ENCODE peak calls at places on chromosomes 16 and 17, in four cellular contexts. U is lung, T is neural progenitor cell, Z is endodermal cell. B is an unnamed sample.

GRCh38 chr17:80605326-80606066 is 60.9 kb downstream of the RPTOR start:
- DNase-seq in T (no peak), U (no peak), Z (no peak), B (no peak)

GRCh38 chr17:49038544-49038943 is 41.4 kb downstream of the IGF2BP1 start:
- DNase-seq in Z (no peak), T (no peak), U (no peak), B (no peak)

GRCh38 chr17:80872999-80873951 is 118.4 kb upstream of the CHMP6 start:
- DNase-seq in T (peak; percentile 93), U (no peak), Z (peak; percentile 90), B (peak; percentile 42)

GRCh38 chr17:48100591-48101011 is 677 bp downstream of the CBX1 start:
- DNase-seq in Z (peak; percentile 94), U (peak; percentile 59), T (peak; percentile 81), B (peak; percentile 58)

GRCh38 chr16:86403541-86404163 is 106.7 kb upstream of the FOXF1 start:
- DNase-seq in Z (no peak), T (no peak), U (no peak), B (no peak)

GRCh38 chr17:81456798-81457197 is 55.8 kb downstream of the ACTG1 start:
- DNase-seq in Z (no peak), T (no peak), U (no peak), B (no peak)

GRCh38 chr17:49850772-49851386 is 3.0 kb upstream of the TAC4 start:
- DNase-seq in T (peak; percentile 54), Z (peak; percentile 76), U (no peak), B (no peak)

GRCh38 chr16:64450170-64450569 is 671.7 kb downstream of the CDH11 start:
- DNase-seq in U (no peak), T (no peak), Z (no peak), B (no peak)

GRCh38 chr17:266219-266618 is 84.8 kb upstream of the DOC2B start:
- DNase-seq in Z (peak; percentile 54), U (no peak), T (no peak), B (peak; percentile 30)

GRCh38 chr17:18921912-18922451 is 30.0 kb upstream of the SLC5A10 start:
- DNase-seq in Z (no peak), U (no peak), T (no peak), B (no peak)

GRCh38 chr16:79658301-79659001 is 57.9 kb upstream of the MAF start:
- DNase-seq in Z (no peak), T (peak; percentile 13), U (no peak), B (peak; percentile 79)

DNA sequence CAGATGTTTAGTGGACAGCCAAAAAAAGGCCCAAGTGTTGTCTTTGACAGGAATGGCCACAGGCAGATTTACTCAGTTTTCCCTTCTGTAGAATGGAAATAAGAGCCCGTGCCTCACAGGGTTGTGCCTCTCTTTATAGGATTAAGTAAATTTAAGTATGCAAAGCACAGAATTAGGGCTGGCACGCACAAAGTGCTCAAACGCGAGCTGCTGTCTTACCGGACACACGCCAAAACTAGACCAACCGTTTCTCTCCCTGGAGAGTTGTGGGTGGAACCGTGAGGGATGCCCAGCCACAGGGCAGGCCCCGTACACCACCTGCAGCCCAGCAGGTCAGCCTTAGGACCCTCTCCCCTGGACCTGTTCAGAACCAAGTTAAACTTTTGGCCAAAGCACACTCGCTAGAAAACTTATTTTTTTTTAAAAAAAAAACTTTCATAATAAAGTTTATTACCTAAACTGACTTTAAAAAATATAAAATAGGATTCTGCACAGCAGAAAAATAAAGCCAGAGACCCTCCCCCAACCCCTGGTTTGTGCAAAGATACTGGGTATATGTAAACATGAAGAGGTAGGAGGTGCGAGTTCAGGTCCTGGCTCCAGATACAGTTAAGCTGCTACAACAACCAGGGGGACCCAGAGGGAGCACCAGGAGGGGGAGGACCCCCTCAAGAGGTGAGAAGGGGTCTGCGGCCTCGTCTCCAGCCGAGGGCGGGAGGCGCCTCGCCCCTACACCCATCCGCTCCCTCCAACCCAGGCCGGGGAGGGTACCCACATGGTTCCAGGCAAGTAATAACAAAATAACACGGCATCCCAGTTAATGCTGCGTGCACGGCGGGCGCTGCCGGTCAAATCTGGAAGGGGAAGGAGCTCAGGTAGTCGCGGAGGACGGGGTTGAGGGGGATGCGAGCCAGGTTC is 1.8 kb downstream of the SOCS1 start:
- DNase-seq in Z (peak; percentile 63), U (no peak), T (no peak), B (no peak)
- H3K4me1 ChIP-seq in Z (no peaks in the 10 kb centered on the region), U (peaks cover 10% of the 10 kb centered on the region), T (peaks cover 9% of the 10 kb centered on the region), B (peaks cover 8% of the 10 kb centered on the region)

DNA sequence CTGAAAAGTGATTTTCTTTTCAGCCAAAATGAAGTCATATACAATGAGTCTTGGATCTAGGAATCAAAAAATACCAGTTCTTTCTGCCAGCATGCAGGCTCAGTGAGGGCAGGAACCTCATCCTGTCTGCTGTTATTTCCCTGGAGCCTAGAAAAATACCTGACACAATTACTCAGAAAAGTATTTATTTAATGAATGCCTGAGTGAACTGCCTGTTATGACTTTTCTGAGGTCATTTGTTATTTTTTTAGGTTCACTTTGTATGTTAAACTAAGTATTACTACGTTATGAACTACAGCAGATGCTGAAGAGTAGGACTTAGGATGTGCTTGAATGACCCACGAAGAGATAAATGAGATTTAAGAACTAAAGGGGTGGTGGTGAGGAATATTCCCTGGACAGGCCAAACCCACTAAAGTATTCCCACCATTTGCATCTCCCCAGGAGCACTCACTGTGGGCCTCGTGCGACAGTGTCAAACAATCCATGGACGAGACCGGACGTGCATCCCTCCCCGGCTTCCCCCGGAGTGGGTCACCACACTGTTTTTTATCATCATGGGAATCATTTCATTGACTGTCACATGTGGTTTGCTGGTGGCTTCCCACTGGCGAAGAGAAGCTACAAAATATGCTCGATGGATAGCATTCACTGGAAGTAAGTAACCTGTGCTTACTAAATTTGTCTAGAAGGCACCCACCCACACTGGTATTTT is 17.1 kb upstream of the VWA3A start:
- DNase-seq in T (no peak), Z (no peak), U (no peak), B (no peak)
- H3K27ac ChIP-seq in T (no peak overlapping the region), Z (no peak overlapping the region), U (no peak overlapping the region), B (no peak overlapping the region)

GRCh38 chr17:8489841-8490240 is 54.2 kb downstream of the NDEL1 start:
- DNase-seq in U (no peak), T (no peak), Z (no peak), B (no peak)

GRCh38 chr17:8488491-8488890 is 52.8 kb downstream of the NDEL1 start:
- DNase-seq in Z (no peak), T (no peak), U (no peak), B (no peak)

GRCh38 chr17:8490256-8491023 is 54.8 kb downstream of the NDEL1 start:
- DNase-seq in Z (no peak), T (no peak), U (no peak), B (no peak)

GRCh38 chr17:8487130-8487645 is 51.5 kb downstream of the NDEL1 start:
- DNase-seq in U (no peak), T (no peak), Z (no peak), B (no peak)

GRCh38 chr17:8488931-8489330 is 53.2 kb downstream of the NDEL1 start:
- DNase-seq in U (no peak), Z (no peak), T (no peak), B (no peak)
- TF ChIP-seq CTCF in U (no peak), Z (no peak), T (no peak), B (no peak)

GRCh38 chr16:62254847-62255246 is 218.6 kb upstream of the CDH8 start:
- DNase-seq in U (no peak), Z (no peak), T (no peak), B (no peak)
- H3K4me1 ChIP-seq in U (no peaks in the 10 kb centered on the region), Z (no peaks in the 10 kb centered on the region), T (peaks cover 10% of the 10 kb centered on the region), B (no peaks in the 10 kb centered on the region)

DNA sequence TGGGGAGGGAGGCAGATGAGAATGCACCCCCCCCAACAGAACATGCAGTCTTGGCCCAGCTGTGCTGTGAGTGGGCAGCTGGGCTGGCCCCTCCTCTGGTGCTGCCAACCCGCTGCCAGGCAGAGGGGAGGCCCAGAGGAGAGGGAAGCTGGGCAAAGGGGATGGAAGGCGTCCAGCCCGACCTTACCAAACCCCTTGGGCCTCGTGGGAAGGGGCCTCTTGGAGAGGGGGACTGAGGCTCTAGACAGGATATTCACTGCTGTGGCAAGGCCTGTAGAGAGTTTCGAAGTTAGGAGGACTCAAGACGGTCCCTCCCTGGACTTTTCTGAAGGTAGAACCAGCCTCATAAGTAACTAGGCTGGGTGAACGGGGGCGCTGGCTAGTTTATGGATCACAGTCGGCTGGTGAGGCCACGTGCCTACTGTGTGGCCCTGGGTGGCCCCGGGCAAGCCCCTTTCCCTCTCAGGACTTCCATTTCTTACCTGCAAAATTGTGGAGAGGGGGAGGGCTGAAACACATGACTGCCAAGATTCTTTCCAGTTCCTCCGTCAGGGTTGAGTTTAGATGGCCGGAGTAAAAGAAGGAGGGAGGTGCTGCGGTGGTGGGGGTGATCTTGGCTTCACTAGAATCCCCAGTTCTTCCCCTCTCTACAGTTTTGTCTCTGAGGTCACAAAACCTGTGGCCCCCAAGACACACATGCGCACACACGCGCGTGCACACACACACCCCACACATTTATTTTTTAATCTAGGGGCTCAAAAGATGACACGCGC is 807 bp upstream of the STAT5A start:
- DNase-seq in U (no peak), T (no peak), Z (peak; percentile 55), B (no peak)
- H3K27ac ChIP-seq in U (peak overlapping the region; percentile 90), T (no peak overlapping the region), Z (no peak overlapping the region), B (peak overlapping the region; percentile 91)

GRCh38 chr17:6574689-6575595 is 18.6 kb upstream of the PITPNM3 start:
- DNase-seq in Z (peak; percentile 74), U (peak; percentile 52), T (peak; percentile 25), B (no peak)
- TF ChIP-seq CTCF in Z (peak; percentile 25), U (no peak), T (no peak), B (no peak)

GRCh38 chr16:2343211-2343610 is 2.7 kb upstream of the ABCA3 start:
- DNase-seq in Z (no peak), U (no peak), T (no peak), B (no peak)

GRCh38 chr16:2339521-2340484 is 725 bp downstream of the ABCA3 start:
- DNase-seq in U (peak; percentile 76), T (peak; percentile 75), Z (peak; percentile 82), B (no peak)

GRCh38 chr16:2340564-2341455 is at the start of gene ABCA3:
- DNase-seq in Z (peak; percentile 99), T (peak; percentile 95), U (peak; percentile 91), B (peak; percentile 93)

GRCh38 chr16:2337431-2338296 is 2.9 kb downstream of the ABCA3 start:
- DNase-seq in T (no peak), Z (no peak), U (no peak), B (no peak)

DNA sequence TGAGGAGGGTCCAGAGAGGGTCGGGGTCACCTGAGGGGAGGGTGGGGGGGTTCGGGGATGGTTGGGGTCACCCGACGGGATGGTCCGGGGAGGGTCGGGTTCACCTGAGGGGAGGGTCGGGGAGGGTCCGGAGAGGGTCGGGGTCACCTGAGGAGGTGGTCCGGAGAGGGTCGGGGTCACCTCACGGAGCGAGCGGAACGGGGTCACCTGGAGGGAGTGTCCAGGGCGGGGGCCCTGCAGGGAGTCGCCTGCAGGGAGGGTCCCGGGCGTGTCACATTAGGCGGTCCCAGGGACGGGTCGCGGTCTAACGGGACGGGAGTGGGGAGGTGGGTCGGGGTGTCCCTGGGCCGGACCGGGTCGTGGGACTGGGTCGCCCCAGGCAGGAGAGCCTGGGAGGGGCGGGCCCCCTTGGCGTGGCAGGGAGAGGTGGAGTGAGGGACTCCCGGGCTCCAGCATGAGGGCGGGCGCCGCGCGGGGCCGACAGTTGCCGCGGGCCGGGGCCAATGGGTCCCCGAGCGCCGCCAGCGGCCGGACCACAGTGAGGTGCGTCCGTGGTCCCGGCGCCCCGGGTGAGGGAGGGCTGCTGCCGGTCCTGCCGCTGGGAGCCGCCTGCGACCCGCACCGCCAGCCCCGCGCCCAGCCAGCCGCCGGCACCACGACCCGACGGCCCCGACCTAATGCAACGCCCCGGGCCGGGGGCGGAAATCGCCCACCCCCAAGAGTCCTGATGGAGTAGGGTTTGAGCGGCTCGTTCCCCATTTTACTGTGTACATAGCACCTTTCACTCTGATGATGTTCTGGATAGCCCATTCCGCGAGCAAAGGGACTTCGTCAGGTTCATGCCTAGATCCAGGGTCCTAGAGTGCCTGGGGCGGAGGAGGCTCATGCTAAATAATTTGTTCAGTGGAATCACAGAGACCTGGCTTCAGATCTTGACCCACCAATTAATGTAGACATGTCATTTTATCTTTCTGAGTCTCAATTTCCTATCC is 1.2 kb upstream of the ABCA3 start:
- DNase-seq in Z (peak; percentile 58), T (peak; percentile 34), U (no peak), B (no peak)
- H3K4me1 ChIP-seq in Z (no peaks in the 10 kb centered on the region), T (no peaks in the 10 kb centered on the region), U (peaks cover 10% of the 10 kb centered on the region), B (peaks cover 5% of the 10 kb centered on the region)

B was measured in breast epithelium.